ENCODE peak calls at places on chromosomes 6 and 20, in five cellular contexts. E is heart right ventricle; W is GM23338; S is CD8-positive, alpha-beta T cell; M is cardiac muscle cell. R is an unnamed sample. For H3K36me3 and H3K4me1, the result is how much of the 10 kb centered on the place peaks cover.

GRCh38 chr20:39829713-39830112 is 859.3 kb downstream of the MAFB start:
- DNase-seq in E (no peak), W (peak), S (no peak), M (no peak), R (no peak)

GRCh38 chr20:18057994-18058349 is 256 bp upstream of the OVOL2 start:
- DNase-seq in E (no peak), W (no peak), S (no peak), M (no peak), R (no peak)

GRCh38 chr6:133953634-133954415 is 801 bp downstream of the TBPL1 start:
- DNase-seq in E (no peak), W (peak), S (no peak), M (no peak), R (no peak)

GRCh38 chr6:52063584-52064400 is 23.6 kb downstream of the PKHD1 start:
- DNase-seq in E (no peak), W (peak), S (peak), M (peak), R (peak)

GRCh38 chr6:105135056-105135455 is 44.8 kb downstream of the POPDC3 start:
- DNase-seq in E (no peak), W (peak), S (no peak), M (peak), R (no peak)

GRCh38 chr6:135535989-135536414 is 38.5 kb upstream of the AHI1 start:
- DNase-seq in E (no peak), W (peak), S (no peak), M (peak), R (no peak)

GRCh38 chr6:32176476-32177181 is 745 bp upstream of the AGPAT1 start:
- DNase-seq in E (no peak), W (no peak), S (no peak), M (no peak), R (no peak)

GRCh38 chr6:16540804-16541752 is 220.2 kb downstream of the ATXN1 start:
- DNase-seq in E (peak), W (peak), S (no peak), M (peak), R (no peak)

GRCh38 chr6:153001767-153002612 is 519 bp downstream of the MTRF1L start:
- DNase-seq in E (no peak), W (peak), S (no peak), M (peak), R (no peak)

GRCh38 chr6:1348675-1349074 is 36.8 kb downstream of the FOXQ1 start:
- DNase-seq in E (peak), W (peak), S (no peak), M (peak), R (no peak)

GRCh38 chr6:134732761-134733160 is 217.1 kb downstream of the ALDH8A1 start:
- DNase-seq in E (no peak), W (no peak), S (no peak), M (no peak), R (no peak)

GRCh38 chr6:53608386-53608785 is 57.2 kb downstream of the KLHL31 start:
- DNase-seq in E (no peak), W (no peak), S (no peak), M (no peak), R (no peak)

GRCh38 chr6:148342146-148343027 is at the start of gene SASH1:
- DNase-seq in E (peak), W (peak), S (no peak), M (peak), R (peak)

GRCh38 chr6:13803581-13803980 is 10.8 kb downstream of the MCUR1 start:
- DNase-seq in E (no peak), W (no peak), S (no peak), M (no peak), R (no peak)

GRCh38 chr20:16760431-16761304 is 12.5 kb downstream of the OTOR start:
- DNase-seq in E (no peak), W (peak), S (no peak), M (no peak), R (no peak)

GRCh38 chr20:20666359-20666758 is 46.1 kb downstream of the RALGAPA2 start:
- DNase-seq in E (no peak), W (no peak), S (no peak), M (no peak), R (no peak)

GRCh38 chr6:125815050-125815910 is 24.5 kb downstream of the NCOA7 start:
- DNase-seq in E (no peak), W (no peak), S (no peak), M (no peak), R (no peak)

GRCh38 chr6:99434702-99435530 is 9.8 kb upstream of the PNISR start:
- DNase-seq in E (no peak), W (peak), S (no peak), M (peak), R (no peak)

GRCh38 chr20:40632346-40632976 is 56.6 kb downstream of the MAFB start:
- DNase-seq in E (no peak), W (no peak), S (no peak), M (no peak), R (no peak)

GRCh38 chr6:35522660-35523658 is 10.3 kb upstream of the TULP1 start:
- DNase-seq in E (peak), W (peak), S (peak), M (peak), R (peak)

GRCh38 chr20:38094373-38094775 is 60.8 kb downstream of the RPRD1B start:
- DNase-seq in E (no peak), W (no peak), S (no peak), M (no peak), R (no peak)

GRCh38 chr6:26358511-26358981 is 6.5 kb upstream of the BTN3A2 start:
- DNase-seq in E (no peak), W (no peak), S (no peak), M (no peak), R (no peak)

GRCh38 chr6:26103141-26103769 is 16.0 kb downstream of the HFE start:
- DNase-seq in E (no peak), W (no peak), S (no peak), M (no peak), R (no peak)

GRCh38 chr6:100504786-100505737 is 40.3 kb upstream of the SIM1 start:
- DNase-seq in E (no peak), W (peak), S (no peak), M (no peak), R (no peak)

GRCh38 chr6:148415511-148416286 is 73.1 kb downstream of the SASH1 start:
- DNase-seq in E (no peak), W (no peak), S (no peak), M (no peak), R (no peak)

GRCh38 chr20:17843246-17844132 is 125.1 kb downstream of the SNX5 start:
- DNase-seq in E (peak), W (no peak), S (no peak), M (no peak), R (no peak)

GRCh38 chr20:32891926-32892660 is 33.4 kb downstream of the EFCAB8 start:
- DNase-seq in E (no peak), W (no peak), S (no peak), M (no peak), R (no peak)

GRCh38 chr20:10034717-10035571 is at the start of gene ANKEF1:
- DNase-seq in E (peak), W (peak), S (peak), M (peak), R (peak)

GRCh38 chr6:157281570-157281969 is 41.7 kb downstream of the TMEM242 start:
- DNase-seq in E (no peak), W (peak), S (no peak), M (no peak), R (no peak)

GRCh38 chr6:38942442-38942841 is 106.1 kb upstream of the GLP1R start:
- DNase-seq in E (no peak), W (no peak), S (no peak), M (no peak), R (no peak)

GRCh38 chr6:38944655-38945279 is 103.8 kb upstream of the GLP1R start:
- DNase-seq in E (no peak), W (no peak), S (no peak), M (no peak), R (no peak)

GRCh38 chr6:38937839-38938613 is 110.6 kb upstream of the GLP1R start:
- DNase-seq in E (no peak), W (no peak), S (no peak), M (no peak), R (no peak)

GRCh38 chr6:38938741-38939140 is 109.8 kb upstream of the GLP1R start:
- DNase-seq in E (no peak), W (no peak), S (no peak), M (no peak), R (no peak)

DNA sequence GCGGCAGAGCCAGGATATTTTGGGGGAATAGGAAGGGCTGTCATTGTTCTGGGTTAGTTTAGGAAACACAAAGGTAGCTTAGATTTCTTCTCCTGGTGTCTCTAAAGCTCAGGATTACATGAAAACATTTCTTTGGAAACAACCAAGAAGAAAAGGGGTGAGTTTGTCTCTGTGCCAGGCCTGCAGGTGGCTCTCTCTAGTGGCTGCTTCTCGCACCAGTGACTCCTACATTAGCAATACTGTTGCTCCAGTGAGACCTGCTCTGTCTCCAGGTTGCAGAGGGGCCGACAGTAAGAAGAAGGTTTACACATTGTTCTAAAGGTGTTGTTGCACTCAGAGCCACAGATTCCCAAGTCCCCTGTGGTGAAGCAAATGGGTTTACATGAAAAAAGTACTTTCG is 104.6 kb upstream of the GLP1R start:
- DNase-seq in E (no peak), W (peak), S (no peak), M (no peak), R (no peak)
- TF ChIP-seq CTCF in E (no peak), W (peak), S (no peak), M (no peak), R (no peak)

DNA sequence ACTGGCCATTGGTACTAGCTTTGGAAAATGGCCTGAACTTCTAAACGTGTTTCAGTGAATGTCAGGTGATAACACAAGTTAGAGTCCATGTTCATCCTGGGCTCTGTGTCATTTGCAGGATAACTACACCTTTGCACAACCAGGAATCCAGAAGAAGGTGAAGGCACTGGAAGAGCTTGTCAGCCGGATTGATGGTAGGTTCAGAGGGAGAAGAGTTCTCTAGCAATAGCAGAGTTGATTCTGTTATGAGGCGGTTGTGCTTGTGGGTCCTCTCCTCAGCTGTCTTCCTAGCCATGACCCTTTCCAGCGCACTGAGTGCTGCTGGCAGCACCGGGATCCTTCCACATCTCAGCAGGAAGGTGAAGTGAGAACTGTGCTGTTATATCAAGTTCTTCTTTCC is 40.1 kb upstream of the RNF8 start:
- DNase-seq in E (no peak), W (no peak), S (no peak), M (no peak), R (no peak)
- H3K36me3 ChIP-seq in E (under half), W (under half), S (under half), M (under half), R (under half)

GRCh38 chr6:27870486-27870885 is 41.7 kb downstream of the OR2B2 start:
- DNase-seq in E (no peak), W (no peak), S (no peak), M (no peak), R (no peak)
- H3K4me1 ChIP-seq in E (under half), W (under half), S (under half), M (under half), R (under half)

DNA sequence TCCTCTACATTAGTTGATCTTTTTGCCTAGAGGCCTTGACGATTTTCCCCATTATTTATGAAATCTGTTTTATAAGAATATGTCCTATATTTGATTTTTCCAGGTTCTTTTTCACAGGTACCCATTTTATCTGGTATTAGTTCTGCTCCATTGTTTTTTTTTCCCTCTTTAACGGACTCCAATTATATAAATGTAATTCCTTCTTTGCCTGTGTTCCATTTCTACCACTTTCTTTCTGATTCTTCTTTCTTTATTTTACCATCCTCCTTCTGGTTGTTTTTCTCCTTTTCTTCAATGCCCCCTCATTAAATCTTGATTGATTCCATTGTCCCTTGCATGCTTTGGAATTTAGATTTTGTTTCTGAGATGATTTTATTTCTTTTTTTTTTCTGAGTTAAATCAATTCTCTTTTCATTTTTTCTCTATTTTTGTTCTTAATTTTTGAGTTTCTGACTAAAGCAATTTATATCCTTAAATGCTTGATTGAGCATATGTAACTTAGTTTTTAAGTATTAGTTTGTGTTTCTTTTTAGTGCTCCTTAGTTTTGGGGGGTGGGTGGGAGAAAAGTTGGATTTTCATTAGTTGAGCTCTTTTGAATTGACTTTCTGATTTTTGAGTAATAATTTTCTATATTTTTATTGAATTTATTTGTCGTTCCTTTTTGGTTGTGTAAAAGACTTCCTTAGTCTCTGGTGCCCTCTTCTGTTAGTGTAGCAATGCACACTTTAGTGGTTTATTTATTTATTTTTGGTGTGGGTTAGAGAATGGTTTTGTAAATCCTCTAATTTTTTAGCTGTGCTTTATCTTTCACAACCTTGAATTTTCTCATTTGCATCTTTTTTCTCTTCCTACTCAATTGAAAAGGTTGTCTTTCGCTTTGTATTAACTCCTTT is 140.8 kb downstream of the FARS2 start:
- DNase-seq in E (no peak), W (peak), S (no peak), M (peak), R (no peak)
- TF ChIP-seq CTCF in E (peak), W (peak), S (peak), M (peak), R (no peak)

DNA sequence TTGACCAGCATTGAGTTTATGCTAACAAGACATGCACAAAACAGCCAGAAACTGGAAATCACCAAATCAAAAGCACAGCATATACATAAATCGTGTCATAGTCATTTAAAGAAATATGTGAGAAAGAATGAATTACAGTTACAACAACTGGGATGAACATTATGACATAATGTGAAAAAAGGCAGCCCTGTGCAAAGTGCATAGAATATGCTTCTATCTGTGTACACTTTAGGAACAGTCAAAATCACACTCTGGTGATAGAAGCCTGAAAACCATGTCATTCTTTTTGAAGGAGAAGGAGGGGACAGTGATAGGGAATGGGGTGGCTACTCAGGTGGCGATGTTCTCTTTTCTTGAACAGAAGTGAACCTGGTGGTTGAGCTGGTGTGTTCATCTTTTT is 79.7 kb upstream of the KIF25 start:
- DNase-seq in E (no peak), W (no peak), S (no peak), M (no peak), R (no peak)
- H3K36me3 ChIP-seq in E (under half), W (half or more), S (under half), M (half or more), R (half or more)

GRCh38 chr20:57458400-57459160 is 66.4 kb downstream of the CTCFL start:
- DNase-seq in E (no peak), W (no peak), S (no peak), M (no peak), R (no peak)
- H3K4me1 ChIP-seq in E (under half), W (under half), S (under half), M (under half), R (under half)